ENCODE peak calls at places on chromosomes 12 and 14, in seven cellular contexts. D is body of pancreas, J is adrenal gland, W is uterus, E is HepG2, P is transverse colon, O is suprapubic skin. R is an unnamed sample.

GRCh38 chr14:69299286-69300035 is 39.5 kb downstream of the GALNT16 start:
- DNase-seq in W (no peak), E (no peak), D (no peak), O (no peak), J (no peak), P (no peak), R (no peak)

GRCh38 chr12:54016478-54016964 is 7.7 kb downstream of the HOXC8 start:
- DNase-seq in P (no peak), J (peak; percentile 56), D (no peak), E (no peak), O (no peak), W (peak; percentile 49), R (no peak)

GRCh38 chr12:76764856-76765255 is 941 bp downstream of the ZDHHC17 start:
- DNase-seq in D (no peak), O (no peak), J (no peak), E (peak; percentile 4), W (no peak), P (peak; percentile 10), R (no peak)

GRCh38 chr14:67487937-67488893 is at the start of gene TMEM229B:
- DNase-seq in P (peak; percentile 74), W (no peak), O (no peak), E (no peak), J (peak; percentile 27), D (peak; percentile 45), R (no peak)

GRCh38 chr12:65695077-65695865 is 129.0 kb upstream of the HMGA2 start:
- DNase-seq in P (peak; percentile 27), O (no peak), E (peak; percentile 15), W (no peak), D (peak; percentile 78), J (no peak), R (no peak)

GRCh38 chr12:57591567-57592325 is 754 bp downstream of the PIP4K2C start:
- DNase-seq in W (no peak), E (no peak), O (no peak), P (peak; percentile 23), J (no peak), D (peak; percentile 20), R (no peak)

GRCh38 chr12:93577222-93577621 is 4.7 kb downstream of the SOCS2 start:
- DNase-seq in E (no peak), O (no peak), W (no peak), J (no peak), D (no peak), P (no peak), R (no peak)

GRCh38 chr12:97960741-97961608 is 498.4 kb downstream of the RMST start:
- DNase-seq in W (no peak), J (peak; percentile 20), P (no peak), D (peak; percentile 58), E (peak; percentile 14), O (no peak), R (no peak)

GRCh38 chr12:92029902-92030586 is 115.6 kb downstream of the BTG1 start:
- DNase-seq in D (no peak), J (no peak), O (no peak), E (no peak), P (no peak), W (no peak), R (no peak)

GRCh38 chr12:94265966-94266365 is 117.6 kb downstream of the PLXNC1 start:
- DNase-seq in E (no peak), O (no peak), W (no peak), J (no peak), D (no peak), P (no peak), R (no peak)

GRCh38 chr14:20675669-20676068 is 8.7 kb upstream of the RNASE4 start:
- DNase-seq in O (no peak), D (no peak), W (no peak), E (no peak), J (no peak), P (no peak), R (no peak)

GRCh38 chr12:89954259-89954658 is 245.6 kb upstream of the ATP2B1 start:
- DNase-seq in D (no peak), W (no peak), J (no peak), E (no peak), P (no peak), O (no peak), R (no peak)

GRCh38 chr12:52243774-52244614 is 11.0 kb downstream of the KRT7 start:
- DNase-seq in P (peak; percentile 58), J (peak; percentile 94), E (peak; percentile 13), D (peak; percentile 96), W (peak; percentile 84), O (peak; percentile 92), R (no peak)

GRCh38 chr12:93767524-93767863 is 90.3 kb downstream of the CRADD start:
- DNase-seq in J (no peak), D (no peak), E (no peak), P (no peak), O (no peak), W (no peak), R (no peak)

GRCh38 chr14:61872452-61872851 is 110.2 kb downstream of the SNAPC1 start:
- DNase-seq in D (no peak), E (no peak), O (no peak), J (no peak), W (no peak), P (no peak), R (no peak)

GRCh38 chr12:57859121-57859520 is 12.6 kb upstream of the CTDSP2 start:
- DNase-seq in W (no peak), E (no peak), O (no peak), J (no peak), P (no peak), D (no peak), R (no peak)

GRCh38 chr14:29851397-29851796 is 76.2 kb downstream of the PRKD1 start:
- DNase-seq in J (no peak), O (no peak), E (no peak), W (no peak), P (no peak), D (no peak), R (no peak)

GRCh38 chr12:104952816-104953215 is 5.3 kb downstream of the SLC41A2 start:
- DNase-seq in P (no peak), W (no peak), D (no peak), E (no peak), J (no peak), O (no peak), R (no peak)

GRCh38 chr12:41436076-41436475 is 248.0 kb downstream of the PDZRN4 start:
- DNase-seq in O (no peak), E (no peak), W (no peak), P (no peak), D (no peak), J (no peak), R (no peak)

GRCh38 chr12:109462868-109463692 is 14.0 kb downstream of the KCTD10 start:
- DNase-seq in E (peak; percentile 63), P (peak; percentile 74), J (peak; percentile 94), D (peak; percentile 78), W (peak; percentile 93), O (peak; percentile 91), R (peak; percentile 97)

GRCh38 chr12:114684098-114684869 is at the start of gene TBX3:
- DNase-seq in J (peak; percentile 97), W (peak; percentile 98), P (peak; percentile 95), D (peak; percentile 81), O (peak; percentile 97), E (peak; percentile 98), R (peak; percentile 96)

DNA sequence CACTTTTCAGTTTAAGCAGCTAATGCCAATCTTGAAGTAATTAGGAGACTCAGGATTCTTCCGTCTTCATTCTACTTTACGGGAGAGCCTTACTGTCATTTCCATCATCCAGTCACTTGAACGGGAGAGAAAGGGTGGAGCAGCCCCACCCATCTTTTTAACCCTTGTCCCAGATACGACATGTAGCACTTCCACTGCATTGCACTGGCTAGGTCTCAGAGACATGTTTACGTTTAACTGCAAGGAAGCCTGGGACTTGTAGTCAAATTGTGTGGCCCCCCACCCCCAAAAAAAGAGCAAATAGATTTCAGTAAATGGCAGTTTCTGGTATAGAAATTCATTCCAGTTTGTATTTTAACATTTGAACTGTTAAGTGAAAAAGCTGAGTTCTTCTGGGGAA is 46.1 kb upstream of the SYT1 start:
- DNase-seq in O (no peak), D (no peak), J (no peak), E (no peak), P (no peak), W (no peak), R (no peak)
- H3K9me3 ChIP-seq in O (no peaks in the 10 kb centered on the region), D (no peaks in the 10 kb centered on the region), J (no peaks in the 10 kb centered on the region), E (no peaks in the 10 kb centered on the region), P (no peaks in the 10 kb centered on the region), W (no peaks in the 10 kb centered on the region), R (no peaks in the 10 kb centered on the region)

DNA sequence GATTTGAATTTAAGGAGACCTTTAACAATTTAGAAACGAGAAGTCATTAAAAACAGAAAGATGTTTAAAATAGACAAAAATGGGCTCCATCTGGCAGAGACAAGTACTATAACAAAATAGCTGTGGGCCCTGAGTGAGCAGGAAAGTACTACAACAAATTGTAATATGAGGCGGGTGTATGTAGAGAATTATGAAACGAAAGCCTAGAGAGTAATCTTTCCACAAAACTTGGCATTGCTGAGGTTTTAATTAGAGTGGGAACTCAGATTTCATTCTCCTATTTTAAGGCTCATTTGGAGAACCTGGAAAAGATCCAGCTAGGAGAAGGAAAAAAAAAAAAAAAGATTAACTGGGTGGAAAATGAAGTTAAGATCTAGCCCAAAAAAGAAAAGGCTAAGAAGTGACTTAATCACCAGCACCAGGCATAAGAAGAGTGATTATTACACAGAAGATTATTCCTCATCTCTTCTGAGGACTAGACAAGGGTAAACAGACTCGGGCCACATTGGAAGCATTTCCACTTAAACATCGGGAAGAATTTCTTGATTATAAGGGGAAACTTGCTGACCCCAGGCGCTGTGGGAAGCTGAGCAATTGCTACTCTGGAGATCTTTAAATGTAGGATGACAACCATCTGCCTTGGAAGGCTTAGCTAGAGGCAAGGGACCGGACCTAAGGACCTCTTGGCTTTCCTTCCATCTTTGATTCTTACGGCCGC is 40.8 kb downstream of the IGF1 start:
- DNase-seq in W (no peak), D (no peak), J (no peak), P (no peak), E (no peak), O (no peak), R (no peak)
- H3K27ac ChIP-seq in W (peak overlapping the region; percentile 32), D (no peak overlapping the region), J (no peak overlapping the region), P (no peak overlapping the region), E (no peak overlapping the region), O (no peak overlapping the region), R (no peak overlapping the region)

GRCh38 chr12:49027846-49028245 is 9.3 kb upstream of the PRKAG1 start:
- DNase-seq in E (no peak), J (peak; percentile 16), P (peak; percentile 6), W (peak; percentile 27), D (no peak), O (peak; percentile 63), R (no peak)

GRCh38 chr12:49024543-49024942 is 6.0 kb upstream of the PRKAG1 start:
- DNase-seq in J (no peak), D (no peak), W (peak; percentile 20), E (no peak), P (peak; percentile 3), O (peak; percentile 51), R (no peak)

GRCh38 chr12:49025463-49025862 is 6.9 kb upstream of the PRKAG1 start:
- DNase-seq in D (no peak), O (no peak), P (no peak), J (no peak), W (no peak), E (no peak), R (no peak)

GRCh38 chr12:49026678-49027480 is 8.3 kb upstream of the PRKAG1 start:
- DNase-seq in J (peak; percentile 13), P (peak; percentile 5), D (no peak), E (no peak), O (peak; percentile 66), W (peak; percentile 24), R (no peak)

GRCh38 chr12:49026101-49026500 is 7.5 kb upstream of the PRKAG1 start:
- DNase-seq in P (peak; percentile 6), J (no peak), D (no peak), E (no peak), O (peak; percentile 56), W (no peak), R (no peak)
- TF ChIP-seq POLR2A in P (no peak), J (no peak), D (no peak), E (no peak), O (no peak), W (no peak), R (no peak)

GRCh38 chr12:27537855-27538675 is 14.1 kb downstream of the PPFIBP1 start:
- DNase-seq in D (no peak), E (no peak), W (no peak), O (no peak), P (no peak), J (no peak), R (no peak)
- H3K9me3 ChIP-seq in D (no peaks in the 10 kb centered on the region), E (no peaks in the 10 kb centered on the region), W (no peaks in the 10 kb centered on the region), O (no peaks in the 10 kb centered on the region), P (no peaks in the 10 kb centered on the region), J (no peaks in the 10 kb centered on the region), R (no peaks in the 10 kb centered on the region)